ENCODE peak calls at places on chromosomes 5 and 9, in four cellular contexts. K is fibroblast of pulmonary artery, E is ovary, U is stomach. Y is an unnamed sample.

GRCh38 chr5:40383719-40384651 is 295.7 kb upstream of the PTGER4 start:
- DNase-seq in K (peak), E (no peak), U (no peak), Y (no peak)

GRCh38 chr9:80775515-80775914 is 913.8 kb downstream of the TLE1 start:
- DNase-seq in K (no peak), E (no peak), U (no peak), Y (no peak)

GRCh38 chr5:3456121-3456681 is 139.4 kb upstream of the IRX1 start:
- DNase-seq in K (no peak), E (no peak), U (no peak), Y (no peak)

GRCh38 chr9:469672-470040 is 255.0 kb downstream of the DOCK8 start:
- DNase-seq in K (no peak), E (no peak), U (peak), Y (peak)

GRCh38 chr5:153893809-153894208 is 144.9 kb downstream of the FAM114A2 start:
- DNase-seq in K (no peak), E (no peak), U (no peak), Y (no peak)

GRCh38 chr9:68950689-68951088 is 63.2 kb downstream of the PRKACG start:
- DNase-seq in K (no peak), E (no peak), U (no peak), Y (no peak)

GRCh38 chr9:112378441-112379176 is 1.3 kb upstream of the HSDL2 start:
- DNase-seq in K (no peak), E (no peak), U (no peak), Y (no peak)

GRCh38 chr5:60177596-60177995 is 284.1 kb upstream of the PDE4D start:
- DNase-seq in K (no peak), E (no peak), U (no peak), Y (no peak)

GRCh38 chr5:59640411-59640810 is 253.1 kb downstream of the PDE4D start:
- DNase-seq in K (peak), E (no peak), U (no peak), Y (no peak)

GRCh38 chr5:146533260-146533857 is 17.4 kb upstream of the GPR151 start:
- DNase-seq in K (peak), E (peak), U (peak), Y (peak)

GRCh38 chr5:176489077-176489476 is 40.9 kb downstream of the FAF2 start:
- DNase-seq in K (no peak), E (no peak), U (no peak), Y (no peak)

GRCh38 chr9:113558632-113559502 is 95.3 kb downstream of the RGS3 start:
- DNase-seq in K (peak), E (peak), U (peak), Y (no peak)

GRCh38 chr9:81686614-81687520 is 2.5 kb downstream of the TLE1 start:
- DNase-seq in K (peak), E (peak), U (peak), Y (peak)

DNA sequence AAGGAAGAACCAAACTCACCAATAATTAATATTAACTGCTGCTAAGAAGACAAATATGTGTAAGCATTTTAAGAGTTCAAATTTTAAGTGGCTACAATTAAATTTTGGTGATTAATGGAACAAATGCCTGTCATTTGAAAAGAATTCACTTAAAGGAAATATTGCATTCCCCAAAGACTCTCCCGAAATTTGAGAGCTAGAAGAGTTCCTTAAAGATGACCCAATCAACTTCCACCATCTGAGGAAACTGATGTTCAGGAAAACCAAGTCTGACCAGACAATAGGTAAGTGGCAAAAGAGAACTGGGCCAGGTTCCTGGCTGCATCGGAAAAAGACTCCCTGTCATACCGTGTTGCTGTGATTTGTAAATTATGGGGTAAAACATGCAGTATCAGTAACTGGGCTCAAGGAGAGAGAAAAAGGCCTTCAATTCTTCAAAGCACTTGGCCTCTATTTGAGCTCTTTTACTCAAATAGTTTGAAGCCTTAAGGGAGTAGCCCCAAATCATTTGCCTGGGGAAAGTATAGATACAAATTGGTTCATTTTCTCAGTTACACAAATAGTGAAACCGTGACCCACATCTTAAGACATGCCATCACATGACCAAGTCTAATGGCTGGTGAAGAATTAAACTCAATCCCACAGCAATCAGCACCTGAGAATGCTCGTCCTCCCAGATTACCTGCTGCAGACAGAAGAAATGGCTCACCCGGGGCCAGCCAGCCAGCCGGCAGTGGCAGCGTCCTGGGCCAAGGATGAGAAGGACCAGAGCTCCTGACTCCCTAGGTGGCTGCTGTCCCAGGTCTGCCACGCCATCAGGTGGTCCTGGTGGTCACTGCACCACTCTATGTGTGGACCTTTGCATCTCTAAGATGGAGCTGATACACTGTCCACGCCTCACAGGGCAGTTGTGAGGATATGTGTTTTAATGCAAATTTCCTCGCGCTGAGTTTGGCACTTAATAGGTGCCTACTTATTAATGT is 162.9 kb downstream of the TTLL11 start:
- DNase-seq in K (no peak), E (no peak), U (no peak), Y (no peak)
- TF ChIP-seq CTCF in K (peak), E (no peak), U (no peak), Y (no peak)

GRCh38 chr9:93680445-93681315 is 104.3 kb downstream of the PHF2 start:
- DNase-seq in K (no peak), E (peak), U (peak), Y (peak)
- TF ChIP-seq CTCF in K (no peak), E (no peak), U (no peak), Y (no peak)

GRCh38 chr5:52587131-52587530 is 200.6 kb upstream of the ITGA1 start:
- DNase-seq in K (no peak), E (no peak), U (no peak), Y (no peak)
- TF ChIP-seq CTCF in K (no peak), E (no peak), U (no peak), Y (no peak)

GRCh38 chr5:12019306-12019705 is 115.1 kb upstream of the CTNND2 start:
- DNase-seq in K (no peak), E (no peak), U (no peak), Y (no peak)

GRCh38 chr5:12022444-12022843 is 118.2 kb upstream of the CTNND2 start:
- DNase-seq in K (no peak), E (no peak), U (no peak), Y (no peak)

DNA sequence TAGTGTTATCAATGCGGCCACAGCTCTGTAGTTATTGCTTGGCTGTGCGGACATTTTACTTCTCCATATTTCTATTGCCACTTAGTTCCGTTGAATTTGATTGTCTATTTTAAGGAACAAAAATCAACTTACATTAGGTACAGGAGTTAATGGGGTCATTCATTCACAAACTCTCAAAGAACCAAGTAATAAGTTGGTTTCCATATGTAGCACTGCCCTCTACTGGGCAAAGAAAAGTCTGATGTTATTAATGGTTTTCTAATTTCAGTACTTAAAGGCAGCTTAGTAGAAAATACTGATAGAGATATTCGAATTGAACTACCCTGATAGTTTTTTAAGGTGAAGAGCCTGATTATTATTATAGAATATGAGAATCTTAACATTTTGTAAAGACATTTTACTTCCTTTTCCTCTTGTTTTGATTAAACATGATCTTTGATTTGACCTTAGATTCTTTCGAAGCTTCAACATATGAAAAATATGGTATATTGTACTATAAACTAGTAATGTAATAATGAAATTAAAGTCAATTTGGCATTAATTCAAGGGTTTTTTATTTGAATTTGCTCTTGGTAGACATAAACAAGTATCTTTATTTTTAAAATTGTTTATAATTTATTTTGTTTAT is 119.5 kb upstream of the CTNND2 start:
- DNase-seq in K (peak), E (no peak), U (no peak), Y (peak)
- TF ChIP-seq CTCF in K (peak), E (no peak), U (peak), Y (peak)

DNA sequence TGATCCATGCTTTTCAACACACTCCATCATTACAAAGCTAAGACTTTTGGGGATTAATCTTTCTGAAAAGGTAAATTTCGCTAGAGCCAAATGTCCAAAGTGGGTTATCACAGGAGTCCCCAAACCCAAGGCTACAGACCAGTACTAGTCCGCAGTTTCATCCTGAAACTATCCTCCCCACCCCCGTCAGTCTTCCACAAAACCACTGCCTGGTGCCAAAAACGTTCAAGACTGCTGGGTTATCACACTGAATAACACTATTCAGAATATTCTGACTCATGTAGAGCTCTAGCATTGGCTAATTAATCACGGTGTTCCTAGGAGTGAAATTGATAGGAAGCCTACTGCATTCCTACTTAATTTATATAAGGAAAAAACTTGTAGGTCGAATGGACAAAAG is 24.7 kb downstream of the ERP44 start:
- DNase-seq in K (peak), E (no peak), U (no peak), Y (no peak)
- TF ChIP-seq CTCF in K (no peak), E (no peak), U (no peak), Y (no peak)

GRCh38 chr9:130461218-130461630 is 16.5 kb downstream of the ASS1 start:
- DNase-seq in K (peak), E (peak), U (peak), Y (peak)
- TF ChIP-seq CTCF in K (peak), E (peak), U (peak), Y (peak)

GRCh38 chr5:43232943-43233833 is 41.2 kb downstream of the NIM1K start:
- DNase-seq in K (no peak), E (no peak), U (no peak), Y (no peak)

GRCh38 chr5:43227655-43228054 is 35.6 kb downstream of the NIM1K start:
- DNase-seq in K (peak), E (no peak), U (no peak), Y (no peak)

GRCh38 chr5:43236633-43237355 is 44.8 kb downstream of the NIM1K start:
- DNase-seq in K (no peak), E (no peak), U (no peak), Y (no peak)

GRCh38 chr5:43233946-43234345 is 41.9 kb downstream of the NIM1K start:
- DNase-seq in K (no peak), E (no peak), U (no peak), Y (peak)

DNA sequence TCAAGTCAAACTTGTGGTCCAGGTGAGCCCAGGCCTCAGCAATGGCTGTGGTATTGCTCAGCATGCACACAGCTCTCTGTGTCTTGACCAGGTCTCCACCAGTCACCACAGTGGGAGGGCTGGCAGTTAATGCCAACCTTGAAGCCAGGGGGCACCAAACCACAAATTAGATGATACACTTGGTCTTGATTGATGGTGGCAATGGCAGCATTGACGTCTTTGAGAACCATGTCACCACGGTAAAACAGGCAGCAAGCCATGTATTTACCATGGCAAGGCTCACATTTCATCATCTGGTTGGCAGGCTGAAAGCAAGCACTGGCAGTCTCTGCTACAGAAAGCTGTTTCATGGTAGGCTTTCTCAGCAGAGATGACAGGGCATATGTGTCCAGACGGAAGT is 40.0 kb downstream of the NIM1K start:
- DNase-seq in K (peak), E (no peak), U (peak), Y (no peak)
- TF ChIP-seq CTCF in K (peak), E (no peak), U (peak), Y (no peak)

DNA sequence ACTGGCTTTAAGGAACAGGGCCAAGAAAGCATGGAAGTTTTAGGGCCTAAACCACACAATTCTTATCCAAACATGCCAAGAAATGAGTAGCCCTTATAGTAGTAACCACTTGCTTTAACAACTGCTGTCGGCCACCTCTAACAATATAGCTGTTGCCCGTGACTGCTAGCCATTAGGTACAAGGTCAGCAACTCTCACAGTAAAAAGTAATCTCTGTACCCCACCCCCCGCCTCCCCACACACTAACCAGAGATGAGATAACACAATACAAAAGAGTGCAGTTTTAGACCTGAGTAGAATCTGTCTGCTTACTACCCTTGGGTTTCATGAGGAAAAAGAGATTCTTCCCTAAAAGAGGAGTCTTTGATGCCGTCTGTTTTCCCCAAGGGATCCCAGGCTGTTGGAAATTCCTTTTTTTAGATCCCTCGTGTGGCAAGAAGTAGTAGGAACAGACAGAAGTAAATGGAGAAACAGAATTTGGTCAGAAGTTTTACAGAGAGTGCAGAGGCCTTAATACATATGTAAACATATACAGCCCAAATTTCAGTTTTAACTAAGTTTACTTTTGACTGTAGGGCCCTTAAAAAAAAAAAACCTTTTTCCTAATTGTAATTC is 94.3 kb downstream of the WDR41 start:
- DNase-seq in K (no peak), E (no peak), U (no peak), Y (no peak)
- TF ChIP-seq CTCF in K (no peak), E (no peak), U (no peak), Y (no peak)

DNA sequence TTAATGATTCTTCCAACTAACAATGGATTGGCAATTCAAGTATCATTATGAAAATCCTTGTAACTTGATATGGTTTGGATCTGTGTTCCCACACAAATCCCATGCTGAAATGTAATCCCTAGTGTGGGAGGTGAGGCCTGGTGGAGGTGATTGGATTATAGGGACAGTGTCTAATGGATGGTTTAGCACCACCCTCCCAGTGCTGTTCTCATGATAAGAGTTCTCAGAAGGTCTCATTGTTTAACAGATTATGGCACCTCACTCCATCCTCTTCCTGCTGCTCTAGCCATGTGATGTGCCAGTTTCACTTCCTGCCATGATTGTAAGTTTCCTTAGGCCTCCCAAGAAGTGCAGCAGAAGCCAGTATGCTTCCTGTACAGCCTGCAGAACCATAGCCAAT is 1116.2 kb upstream of the EDIL3 start:
- DNase-seq in K (no peak), E (no peak), U (no peak), Y (no peak)
- TF ChIP-seq CTCF in K (no peak), E (no peak), U (no peak), Y (no peak)

DNA sequence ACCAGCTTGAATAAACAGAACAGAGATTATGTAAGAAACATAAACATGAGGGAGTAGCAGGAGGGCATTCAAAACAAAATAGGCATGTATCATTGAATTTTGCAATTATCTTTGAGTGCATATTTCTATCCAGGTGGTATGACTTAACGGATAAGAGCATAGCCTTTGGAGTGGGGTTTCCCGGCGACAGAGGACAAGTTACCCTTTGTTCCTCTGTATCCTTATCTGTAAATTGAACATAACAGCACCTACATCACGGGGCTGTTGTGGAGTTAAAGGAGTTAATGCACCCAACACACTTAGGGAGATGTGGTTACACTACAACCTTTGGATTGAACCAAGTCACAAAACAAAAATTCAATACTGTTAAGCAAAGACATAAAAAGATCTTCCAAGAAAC is 314.6 kb upstream of the KIF2A start:
- DNase-seq in K (no peak), E (no peak), U (no peak), Y (no peak)
- TF ChIP-seq CTCF in K (no peak), E (no peak), U (no peak), Y (no peak)

Y was measured in GM20000.